ENCODE peak calls at places on chromosome 6, in five cellular contexts. One of them, this sample, is unnamed.

GRCh38 chr6:9456241-9456658 is 958.6 kb downstream of the TFAP2A start:
- DNase-seq in lower lobe of right lung: no peak
- DNase-seq in thyroid gland: no peak
- DNase-seq in heart left ventricle: no peak
- DNase-seq in heart right ventricle: no peak
- DNase-seq in this sample: no peak

GRCh38 chr6:123036663-123037062 is 40.6 kb downstream of the CLVS2 start:
- DNase-seq in heart right ventricle: no peak
- DNase-seq in lower lobe of right lung: no peak
- DNase-seq in thyroid gland: no peak
- DNase-seq in heart left ventricle: no peak
- DNase-seq in this sample: no peak

GRCh38 chr6:44309092-44309491 is 4.1 kb downstream of the AARS2 start:
- DNase-seq in heart right ventricle: peak; percentile 65
- DNase-seq in lower lobe of right lung: no peak
- DNase-seq in heart left ventricle: peak; percentile 77
- DNase-seq in thyroid gland: no peak
- DNase-seq in this sample: no peak

GRCh38 chr6:32194825-32195651 is 2.6 kb upstream of the GPSM3 start:
- DNase-seq in heart left ventricle: peak; percentile 28
- DNase-seq in lower lobe of right lung: no peak
- DNase-seq in thyroid gland: peak; percentile 35
- DNase-seq in heart right ventricle: peak; percentile 59
- DNase-seq in this sample: no peak

GRCh38 chr6:3500262-3501001 is 43.6 kb upstream of the SLC22A23 start:
- DNase-seq in heart right ventricle: no peak
- DNase-seq in heart left ventricle: no peak
- DNase-seq in lower lobe of right lung: no peak
- DNase-seq in thyroid gland: no peak
- DNase-seq in this sample: no peak

GRCh38 chr6:151475653-151476523 is 17.9 kb upstream of the CCDC170 start:
- DNase-seq in thyroid gland: peak; percentile 35
- DNase-seq in heart left ventricle: no peak
- DNase-seq in heart right ventricle: peak; percentile 43
- DNase-seq in lower lobe of right lung: peak; percentile 60
- DNase-seq in this sample: peak; percentile 63

GRCh38 chr6:83092756-83093399 is 25.4 kb downstream of the DOP1A start:
- DNase-seq in heart right ventricle: no peak
- DNase-seq in thyroid gland: no peak
- DNase-seq in heart left ventricle: no peak
- DNase-seq in lower lobe of right lung: no peak
- DNase-seq in this sample: no peak

GRCh38 chr6:138410972-138411667 is 7.1 kb downstream of the HEBP2 start:
- DNase-seq in heart right ventricle: no peak
- DNase-seq in lower lobe of right lung: no peak
- DNase-seq in heart left ventricle: no peak
- DNase-seq in thyroid gland: no peak
- DNase-seq in this sample: no peak

GRCh38 chr6:165636415-165637048 is 26.5 kb downstream of the PDE10A start:
- DNase-seq in heart left ventricle: no peak
- DNase-seq in thyroid gland: no peak
- DNase-seq in lower lobe of right lung: no peak
- DNase-seq in heart right ventricle: no peak
- DNase-seq in this sample: no peak

GRCh38 chr6:71287038-71287437 is 1.6 kb upstream of the OGFRL1 start:
- DNase-seq in heart left ventricle: no peak
- DNase-seq in heart right ventricle: peak; percentile 55
- DNase-seq in thyroid gland: peak; percentile 8
- DNase-seq in lower lobe of right lung: no peak
- DNase-seq in this sample: no peak

GRCh38 chr6:44266347-44266746 is 996 bp upstream of the NFKBIE start:
- DNase-seq in heart left ventricle: no peak
- DNase-seq in thyroid gland: no peak
- DNase-seq in lower lobe of right lung: no peak
- DNase-seq in heart right ventricle: no peak
- DNase-seq in this sample: no peak

GRCh38 chr6:5569491-5569890 is 308.2 kb downstream of the FARS2 start:
- DNase-seq in heart right ventricle: no peak
- DNase-seq in lower lobe of right lung: no peak
- DNase-seq in thyroid gland: no peak
- DNase-seq in heart left ventricle: no peak
- DNase-seq in this sample: no peak

GRCh38 chr6:123715243-123715863 is 78.6 kb upstream of the TRDN start:
- DNase-seq in heart left ventricle: no peak
- DNase-seq in lower lobe of right lung: no peak
- DNase-seq in thyroid gland: peak; percentile 15
- DNase-seq in heart right ventricle: peak; percentile 11
- DNase-seq in this sample: no peak

GRCh38 chr6:6943411-6943810 is 164.3 kb upstream of the RREB1 start:
- DNase-seq in thyroid gland: no peak
- DNase-seq in heart right ventricle: no peak
- DNase-seq in lower lobe of right lung: no peak
- DNase-seq in heart left ventricle: no peak
- DNase-seq in this sample: no peak

GRCh38 chr6:32982084-32982701 is 13.8 kb downstream of the BRD2 start:
- DNase-seq in heart left ventricle: no peak
- DNase-seq in lower lobe of right lung: no peak
- DNase-seq in heart right ventricle: no peak
- DNase-seq in thyroid gland: no peak
- DNase-seq in this sample: no peak

GRCh38 chr6:42293579-42293978 is 75.9 kb upstream of the MRPS10 start:
- DNase-seq in lower lobe of right lung: no peak
- DNase-seq in thyroid gland: no peak
- DNase-seq in heart left ventricle: no peak
- DNase-seq in heart right ventricle: no peak
- DNase-seq in this sample: no peak

GRCh38 chr6:42295688-42296087 is 78.0 kb upstream of the MRPS10 start:
- DNase-seq in heart right ventricle: no peak
- DNase-seq in heart left ventricle: no peak
- DNase-seq in lower lobe of right lung: no peak
- DNase-seq in thyroid gland: no peak
- DNase-seq in this sample: no peak

GRCh38 chr6:42295181-42295580 is 77.5 kb upstream of the MRPS10 start:
- DNase-seq in heart left ventricle: no peak
- DNase-seq in lower lobe of right lung: no peak
- DNase-seq in heart right ventricle: no peak
- DNase-seq in thyroid gland: no peak
- DNase-seq in this sample: no peak

GRCh38 chr6:42296614-42297013 is 79.0 kb upstream of the MRPS10 start:
- DNase-seq in lower lobe of right lung: no peak
- DNase-seq in thyroid gland: no peak
- DNase-seq in heart right ventricle: no peak
- DNase-seq in heart left ventricle: no peak
- DNase-seq in this sample: no peak

DNA sequence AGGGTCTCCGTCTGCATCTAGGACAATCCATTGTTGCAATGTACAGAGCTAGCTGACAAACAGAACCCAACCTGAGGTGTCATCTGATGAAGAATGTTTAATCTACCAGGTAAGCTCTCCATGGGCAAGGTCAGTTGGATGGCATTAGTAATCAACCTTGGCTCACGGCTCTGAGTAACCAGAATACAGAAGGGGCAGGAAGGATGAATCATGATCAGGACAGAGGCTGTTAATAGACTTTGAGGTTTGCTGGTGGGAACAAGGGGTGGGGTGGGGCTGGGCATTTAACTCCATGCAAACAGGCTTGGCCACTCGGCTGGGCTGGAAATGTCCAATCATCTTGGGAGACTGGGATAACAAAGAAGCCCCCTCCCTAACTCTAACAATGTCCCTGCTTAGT is 77.1 kb upstream of the MRPS10 start:
- DNase-seq in thyroid gland: no peak
- DNase-seq in heart right ventricle: no peak
- DNase-seq in heart left ventricle: no peak
- DNase-seq in lower lobe of right lung: no peak
- DNase-seq in this sample: no peak
- H3K4me1 ChIP-seq in thyroid gland: peaks cover 7% of the 10 kb centered on the region
- H3K4me1 ChIP-seq in heart right ventricle: no peaks in the 10 kb centered on the region
- H3K4me1 ChIP-seq in heart left ventricle: no peaks in the 10 kb centered on the region
- H3K4me1 ChIP-seq in lower lobe of right lung: no peaks in the 10 kb centered on the region
- H3K4me1 ChIP-seq in this sample: peaks cover 3% of the 10 kb centered on the region

DNA sequence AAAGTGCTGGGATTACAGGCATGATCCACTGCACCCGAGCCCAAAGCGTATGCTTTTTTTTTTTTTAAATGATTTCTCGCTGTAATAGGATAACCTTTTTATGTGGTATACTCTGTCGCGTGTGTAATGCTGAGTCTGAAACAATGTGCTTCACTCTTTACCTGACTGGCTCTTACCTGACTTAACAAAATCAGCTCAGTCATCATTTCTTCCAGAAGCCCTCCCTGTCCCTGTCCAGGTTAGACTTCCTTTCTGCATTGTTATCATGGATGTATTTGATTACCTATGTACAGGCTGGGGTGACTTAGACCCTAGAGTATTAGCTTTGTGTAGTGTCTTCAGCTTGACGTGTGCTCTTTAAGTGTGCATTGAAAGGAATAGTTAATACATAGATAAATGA is 67.1 kb downstream of the NCOA7 start:
- DNase-seq in heart left ventricle: no peak
- DNase-seq in lower lobe of right lung: no peak
- DNase-seq in thyroid gland: no peak
- DNase-seq in heart right ventricle: no peak
- DNase-seq in this sample: no peak
- H3K27ac ChIP-seq in heart left ventricle: no peak overlapping the region
- H3K27ac ChIP-seq in lower lobe of right lung: no peak overlapping the region
- H3K27ac ChIP-seq in thyroid gland: no peak overlapping the region
- H3K27ac ChIP-seq in heart right ventricle: no peak overlapping the region
- H3K27ac ChIP-seq in this sample: no peak overlapping the region

GRCh38 chr6:30979076-30979475 is 4.4 kb upstream of the MUC21 start:
- DNase-seq in heart right ventricle: no peak
- DNase-seq in lower lobe of right lung: no peak
- DNase-seq in heart left ventricle: no peak
- DNase-seq in thyroid gland: no peak
- DNase-seq in this sample: no peak
- H3K4me1 ChIP-seq in heart right ventricle: peaks cover 5% of the 10 kb centered on the region
- H3K4me1 ChIP-seq in lower lobe of right lung: peaks cover 8% of the 10 kb centered on the region
- H3K4me1 ChIP-seq in heart left ventricle: no peaks in the 10 kb centered on the region
- H3K4me1 ChIP-seq in thyroid gland: peaks cover 6% of the 10 kb centered on the region
- H3K4me1 ChIP-seq in this sample: no peaks in the 10 kb centered on the region

GRCh38 chr6:45667265-45667664 is 289.5 kb upstream of the SUPT3H start:
- DNase-seq in thyroid gland: no peak
- DNase-seq in lower lobe of right lung: no peak
- DNase-seq in heart right ventricle: no peak
- DNase-seq in heart left ventricle: no peak
- DNase-seq in this sample: no peak
- H3K27ac ChIP-seq in thyroid gland: no peak overlapping the region
- H3K27ac ChIP-seq in lower lobe of right lung: no peak overlapping the region
- H3K27ac ChIP-seq in heart right ventricle: no peak overlapping the region
- H3K27ac ChIP-seq in heart left ventricle: no peak overlapping the region
- H3K27ac ChIP-seq in this sample: no peak overlapping the region

GRCh38 chr6:56752534-56752933 is 109.8 kb upstream of the DST start:
- DNase-seq in heart right ventricle: no peak
- DNase-seq in heart left ventricle: no peak
- DNase-seq in thyroid gland: no peak
- DNase-seq in lower lobe of right lung: no peak
- DNase-seq in this sample: no peak
- H3K4me1 ChIP-seq in heart right ventricle: peaks cover 68% of the 10 kb centered on the region
- H3K4me1 ChIP-seq in heart left ventricle: peaks cover 12% of the 10 kb centered on the region
- H3K4me1 ChIP-seq in thyroid gland: peaks cover 13% of the 10 kb centered on the region
- H3K4me1 ChIP-seq in lower lobe of right lung: peaks cover 32% of the 10 kb centered on the region
- H3K4me1 ChIP-seq in this sample: peaks cover 5% of the 10 kb centered on the region

GRCh38 chr6:168228676-168229367 is 90.8 kb downstream of the DACT2 start:
- DNase-seq in lower lobe of right lung: no peak
- DNase-seq in heart right ventricle: no peak
- DNase-seq in thyroid gland: no peak
- DNase-seq in heart left ventricle: no peak
- DNase-seq in this sample: no peak
- H3K27ac ChIP-seq in lower lobe of right lung: no peak overlapping the region
- H3K27ac ChIP-seq in heart right ventricle: no peak overlapping the region
- H3K27ac ChIP-seq in thyroid gland: no peak overlapping the region
- H3K27ac ChIP-seq in heart left ventricle: no peak overlapping the region
- H3K27ac ChIP-seq in this sample: no peak overlapping the region